ENCODE peak calls at places on chromosomes 5 and 9, in four cellular contexts. M, L, H and W are unnamed samples.
A peak's percentile ranks its signal among the peaks of the same experiment; 100 is the strongest.

GRCh38 chr9:37184905-37185867 is 64.8 kb downstream of the ZCCHC7 start:
- DNase-seq in H (no peak), L (no peak), M (no peak), W (no peak)

GRCh38 chr5:143340891-143341685 is 62.4 kb downstream of the NR3C1 start:
- DNase-seq in L (no peak), H (no peak), M (no peak), W (no peak)

GRCh38 chr5:127925916-127926315 is 157.7 kb upstream of the SLC12A2 start:
- DNase-seq in H (no peak), M (peak; percentile 62), L (no peak), W (no peak)

GRCh38 chr9:97934321-97935115 is 3.5 kb downstream of the HEMGN start:
- DNase-seq in H (no peak), M (no peak), L (no peak), W (no peak)

GRCh38 chr5:73115399-73116051 is 4.8 kb upstream of the TMEM171 start:
- DNase-seq in H (no peak), L (no peak), M (peak; percentile 74), W (no peak)

GRCh38 chr5:106862450-106863193 is 808.1 kb downstream of the EFNA5 start:
- DNase-seq in M (no peak), H (no peak), L (no peak), W (no peak)

GRCh38 chr5:7325975-7326911 is 69.7 kb upstream of the ADCY2 start:
- DNase-seq in H (no peak), M (no peak), L (peak; percentile 24), W (no peak)

GRCh38 chr5:138354926-138355378 is 2.5 kb downstream of the KDM3B start:
- DNase-seq in M (peak; percentile 13), L (peak; percentile 64), H (no peak), W (peak; percentile 72)

GRCh38 chr9:128113526-128114325 is 13.8 kb downstream of the PTGES2 start:
- DNase-seq in L (no peak), H (no peak), M (no peak), W (no peak)

GRCh38 chr5:84373506-84373905 is 11.2 kb downstream of the EDIL3 start:
- DNase-seq in M (no peak), L (no peak), H (no peak), W (no peak)

GRCh38 chr5:137215261-137215660 is 283.9 kb downstream of the SPOCK1 start:
- DNase-seq in M (no peak), H (no peak), L (no peak), W (no peak)

GRCh38 chr9:110033869-110034268 is 174.1 kb downstream of the C9orf152 start:
- DNase-seq in L (no peak), H (no peak), M (peak; percentile 29), W (no peak)

GRCh38 chr9:11233693-11234092 is 620.9 kb upstream of the PTPRD start:
- DNase-seq in M (no peak), L (no peak), H (no peak), W (no peak)

DNA sequence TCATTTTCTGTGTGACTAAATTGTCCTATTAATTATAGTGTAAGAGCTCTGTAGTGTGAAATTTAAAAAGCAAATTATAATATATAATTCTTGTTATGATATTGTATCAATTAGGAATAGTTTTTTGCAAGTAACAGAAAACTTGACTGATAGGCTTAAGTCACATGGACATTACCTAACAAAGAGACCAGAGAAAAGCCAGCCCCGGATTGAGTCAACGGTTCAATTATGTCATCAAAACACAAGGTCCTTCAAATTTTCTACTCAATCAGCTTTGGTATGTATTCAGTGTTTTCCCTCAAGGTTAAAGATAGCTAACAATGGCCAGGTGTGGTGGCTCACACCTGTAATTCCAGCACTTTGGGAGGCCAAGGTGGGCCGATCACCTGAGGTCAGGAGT is 126.7 kb upstream of the PTGER4 start:
- DNase-seq in H (no peak), M (peak; percentile 15), L (no peak), W (no peak)
- H3K27ac ChIP-seq in H (no peak overlapping the region), M (no peak overlapping the region), L (no peak overlapping the region), W (peak overlapping the region; percentile 94)

DNA sequence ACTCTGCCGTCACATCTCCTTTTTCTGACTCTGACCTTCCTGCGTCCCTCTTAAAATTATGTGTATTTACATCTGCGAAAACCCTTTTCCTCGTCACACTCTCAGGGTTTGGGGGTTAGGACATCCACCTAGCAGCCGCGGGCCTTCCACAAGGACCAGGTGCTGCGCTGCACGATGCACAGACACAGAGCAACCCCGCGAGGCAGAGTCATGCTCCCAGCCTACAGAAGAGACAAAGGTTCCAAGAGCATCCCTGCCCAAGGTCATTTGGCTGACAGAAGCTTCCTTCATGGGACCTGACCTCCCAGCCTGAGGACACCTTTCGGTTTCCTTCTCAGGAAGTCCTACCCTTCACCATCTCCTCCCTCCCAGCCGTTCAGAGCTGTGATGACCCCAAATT is 118.6 kb upstream of the SARDH start:
- DNase-seq in H (no peak), L (no peak), M (no peak), W (no peak)
- H3K27ac ChIP-seq in H (no peak overlapping the region), L (no peak overlapping the region), M (no peak overlapping the region), W (no peak overlapping the region)

GRCh38 chr9:120383999-120384924 is 195.7 kb downstream of the CDK5RAP2 start:
- DNase-seq in M (no peak), H (no peak), L (no peak), W (no peak)
- H3K27ac ChIP-seq in M (no peak overlapping the region), H (no peak overlapping the region), L (no peak overlapping the region), W (no peak overlapping the region)

DNA sequence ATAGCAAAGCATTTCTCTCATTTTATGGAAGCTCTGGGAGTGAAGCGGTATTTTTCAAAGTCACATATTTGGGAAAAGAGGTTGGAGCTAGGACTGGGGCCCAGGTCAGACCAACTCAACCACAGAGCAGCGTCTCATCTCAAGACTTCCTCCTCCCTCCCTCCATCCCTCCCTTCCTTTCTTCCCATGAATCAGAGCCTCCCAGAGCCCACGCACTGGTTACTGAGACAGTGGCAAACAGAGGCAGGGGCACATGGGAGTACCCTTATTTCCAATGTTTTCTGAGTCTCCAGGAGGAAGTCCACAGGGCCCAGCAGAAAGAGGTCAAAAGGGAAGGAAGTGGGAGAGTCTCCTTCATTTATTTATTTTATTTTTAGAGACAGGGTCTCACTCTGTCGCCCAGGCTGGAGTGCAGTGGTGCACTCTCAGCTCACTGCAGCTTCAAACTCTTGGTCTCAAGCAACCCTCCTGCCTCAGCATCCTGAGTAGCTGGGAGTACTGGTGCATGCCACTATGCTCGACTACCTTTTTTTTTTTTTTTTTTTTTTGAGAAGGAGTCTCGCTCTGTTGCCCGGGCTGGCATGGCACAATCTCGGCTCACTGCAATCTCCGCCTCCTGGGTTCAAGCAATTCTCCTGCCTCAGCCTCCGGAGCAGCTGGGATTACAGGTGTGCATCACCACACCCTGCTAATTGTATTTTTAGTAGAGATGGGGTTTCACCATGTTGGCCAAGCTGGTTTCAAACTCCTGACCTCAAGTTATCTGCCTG is 52.5 kb upstream of the CDKN2AIPNL start:
- DNase-seq in L (no peak), H (no peak), M (no peak), W (no peak)
- H3K27ac ChIP-seq in L (no peak overlapping the region), H (no peak overlapping the region), M (no peak overlapping the region), W (no peak overlapping the region)

DNA sequence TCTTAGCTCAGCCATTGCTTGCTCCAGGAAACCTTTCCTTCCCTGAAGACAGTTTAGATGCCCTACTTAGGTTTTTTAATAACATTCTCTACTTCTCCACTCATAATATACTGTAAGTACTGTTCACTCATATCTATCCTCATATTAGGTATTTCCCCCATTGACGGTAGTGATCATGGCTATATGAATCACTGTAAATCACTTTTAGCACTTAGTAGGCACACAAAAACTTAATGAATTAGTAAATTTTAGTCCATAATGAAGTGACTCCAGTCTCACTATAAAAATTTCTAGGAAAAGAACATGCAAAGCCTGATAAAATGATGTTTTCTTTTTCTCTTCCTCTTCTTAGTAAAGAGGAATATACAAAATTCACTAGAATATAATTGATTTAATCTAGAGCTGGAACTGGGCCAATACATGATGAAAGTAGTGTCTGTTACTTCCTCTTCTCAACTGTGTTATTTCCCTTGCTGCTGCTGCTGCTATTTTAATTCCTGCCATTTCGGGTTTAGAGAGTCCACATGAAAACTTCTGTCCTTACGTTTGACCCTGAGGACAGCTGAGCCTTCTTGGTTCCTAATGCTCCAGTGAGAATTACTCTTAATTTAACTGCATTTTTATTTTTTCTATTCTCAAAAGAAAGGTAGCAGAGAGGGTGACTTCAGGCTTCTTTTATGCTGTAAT is 73.5 kb downstream of the LNPEP start:
- DNase-seq in L (peak; percentile 10), H (no peak), M (no peak), W (no peak)
- H3K27ac ChIP-seq in L (peak overlapping the region; percentile 69), H (no peak overlapping the region), M (no peak overlapping the region), W (no peak overlapping the region)

DNA sequence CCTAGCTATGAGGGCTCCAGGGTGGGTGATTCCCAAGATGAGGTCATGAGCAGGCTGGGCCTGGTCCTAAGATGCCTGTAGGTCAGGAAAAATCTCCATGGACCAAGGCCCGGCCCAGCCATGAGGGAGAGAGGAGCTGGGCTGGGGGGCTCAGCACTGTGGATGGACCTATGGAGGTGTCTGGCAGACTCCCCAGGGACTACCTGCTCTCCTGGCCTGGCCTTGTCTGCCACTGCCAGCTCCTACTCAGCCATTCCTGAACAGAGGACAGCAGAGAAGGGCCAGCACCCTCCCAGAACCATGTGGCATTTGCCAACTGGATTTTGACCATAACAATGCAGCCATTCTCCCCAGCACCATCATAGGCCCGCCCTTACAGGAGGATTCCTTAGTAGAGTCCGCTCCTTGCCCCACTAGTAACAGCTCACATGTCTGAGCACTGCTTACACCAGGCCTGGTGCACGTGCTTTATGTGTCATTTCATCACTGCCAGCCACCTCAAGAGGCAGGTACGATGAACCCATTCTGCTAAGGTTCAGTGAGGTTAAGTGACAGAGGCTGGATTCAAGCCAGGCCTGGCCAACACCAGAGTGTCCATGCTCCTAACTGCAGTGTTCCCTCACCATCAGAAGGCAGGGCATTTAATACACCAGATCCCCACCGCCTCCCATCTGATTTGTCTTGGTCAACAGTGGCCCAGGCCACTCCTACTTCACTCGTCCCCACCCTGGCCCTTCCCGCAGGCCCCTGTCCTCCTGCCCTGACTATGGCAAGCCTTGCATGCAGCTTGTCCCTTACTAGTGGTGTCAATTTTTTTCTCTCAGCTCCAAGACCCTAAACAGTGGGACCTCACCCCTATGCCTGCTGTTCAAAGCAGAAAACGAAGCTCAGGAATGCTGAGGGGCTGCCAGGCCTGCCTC is 670 bp downstream of the IL13 start:
- DNase-seq in L (no peak), H (no peak), M (no peak), W (no peak)
- H3K27ac ChIP-seq in L (no peak overlapping the region), H (no peak overlapping the region), M (no peak overlapping the region), W (no peak overlapping the region)

GRCh38 chr9:70060148-70060882 is 16.7 kb downstream of the MAMDC2 start:
- DNase-seq in M (no peak), H (no peak), L (no peak), W (no peak)
- H3K27ac ChIP-seq in M (no peak overlapping the region), H (no peak overlapping the region), L (no peak overlapping the region), W (peak overlapping the region; percentile 14)

DNA sequence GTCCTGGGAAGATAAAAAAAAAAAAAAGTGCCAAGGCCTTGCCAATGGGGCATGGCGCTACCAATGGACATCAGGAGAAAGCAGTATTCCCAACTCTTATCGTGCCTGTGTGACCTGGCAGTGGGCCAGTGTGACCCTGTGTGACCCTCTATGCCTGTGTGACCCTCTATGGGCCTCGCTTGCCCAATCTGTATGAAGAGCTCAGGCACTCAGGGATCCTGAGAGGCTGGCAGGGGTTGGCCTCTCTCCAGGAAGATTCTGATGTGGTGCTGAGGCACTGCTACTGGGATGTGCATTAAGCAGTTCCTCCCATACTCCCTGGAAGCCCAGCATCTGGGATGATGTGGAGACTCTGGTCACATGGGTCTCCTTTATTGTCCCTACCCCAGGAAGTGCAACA is 179.2 kb downstream of the MACROH2A1 start:
- DNase-seq in H (peak; percentile 17), M (no peak), L (no peak), W (no peak)
- H3K27ac ChIP-seq in H (no peak overlapping the region), M (no peak overlapping the region), L (no peak overlapping the region), W (no peak overlapping the region)